ENCODE peak calls at places on chromosomes 4 and X, in ten cellular contexts. P, U, R, E, L, O, G, C, T and M are unnamed samples.

GRCh38 chr4:3712112-3712805 is 53.9 kb upstream of the ADRA2C start:
- DNase-seq in C (no peak), L (no peak), P (no peak), R (no peak), G (no peak), E (no peak), O (peak), U (no peak), T (no peak), M (no peak)

GRCh38 chrX:125507119-125507518 is 187.4 kb downstream of the TEX13C start:
- DNase-seq in O (no peak), U (peak), P (no peak), L (peak), R (no peak), E (no peak), C (no peak), T (no peak), G (no peak), M (no peak)

GRCh38 chrX:77785400-77785745 is 643 bp downstream of the ATRX start:
- DNase-seq in C (no peak), O (no peak), G (no peak), L (peak), U (peak), R (no peak), P (no peak), E (peak), T (peak), M (peak)

GRCh38 chrX:26262121-26262523 is 46.2 kb downstream of the MAGEB5 start:
- DNase-seq in O (no peak), T (no peak), G (no peak), L (peak), R (no peak), C (no peak), E (no peak), P (no peak), U (peak), M (peak)

GRCh38 chrX:37781808-37782207 is 1.9 kb downstream of the CYBB start:
- DNase-seq in T (no peak), P (no peak), E (no peak), L (no peak), C (no peak), G (no peak), O (no peak), U (no peak), R (no peak), M (no peak)

GRCh38 chrX:143768976-143769375 is 48.4 kb upstream of the SPANXN2 start:
- DNase-seq in R (no peak), E (no peak), U (peak), T (no peak), P (no peak), O (no peak), G (no peak), C (no peak), L (no peak), M (no peak)

GRCh38 chr4:5215321-5215720 is 164.0 kb downstream of the STK32B start:
- DNase-seq in O (no peak), U (no peak), P (no peak), T (no peak), G (no peak), C (no peak), E (no peak), R (no peak), L (no peak), M (no peak)

GRCh38 chr4:126938023-126938422 is 694.7 kb upstream of the INTU start:
- DNase-seq in T (no peak), E (no peak), L (no peak), P (no peak), U (no peak), O (no peak), G (no peak), R (no peak), C (no peak), M (peak)

GRCh38 chr4:6941796-6942195 is 32.2 kb downstream of the TBC1D14 start:
- DNase-seq in G (no peak), C (no peak), E (no peak), R (no peak), T (no peak), P (no peak), O (no peak), U (no peak), L (no peak), M (no peak)

GRCh38 chrX:119606508-119607389 is 525 bp upstream of the NKRF start:
- DNase-seq in E (no peak), L (peak), R (peak), O (no peak), U (peak), T (no peak), G (no peak), P (no peak), C (no peak), M (peak)

GRCh38 chrX:111519215-111519614 is 7.8 kb downstream of the SERTM2 start:
- DNase-seq in L (peak), R (no peak), C (no peak), E (peak), O (no peak), P (no peak), U (peak), G (no peak), T (no peak), M (peak)

GRCh38 chr4:105145913-105146285 is 777 bp upstream of the TET2 start:
- DNase-seq in O (peak), U (peak), C (peak), T (no peak), G (peak), R (no peak), L (no peak), E (peak), P (no peak), M (no peak)

GRCh38 chrX:53284684-53285447 is 3.5 kb upstream of the IQSEC2 start:
- DNase-seq in L (peak), R (no peak), O (peak), C (peak), U (peak), E (peak), G (peak), T (peak), P (peak), M (peak)

GRCh38 chr4:60683953-60684352 is 516.2 kb upstream of the ADGRL3 start:
- DNase-seq in L (peak), R (no peak), P (no peak), E (no peak), T (no peak), G (no peak), U (peak), O (no peak), C (no peak), M (peak)

GRCh38 chrX:46200423-46200822 is 344.8 kb downstream of the ZNF674 start:
- DNase-seq in U (no peak), C (no peak), T (no peak), P (no peak), E (no peak), L (no peak), R (no peak), O (no peak), G (no peak), M (no peak)

GRCh38 chr4:121784401-121784800 is 16.7 kb upstream of the EXOSC9 start:
- DNase-seq in E (no peak), R (no peak), T (no peak), U (no peak), C (no peak), O (no peak), L (no peak), P (no peak), G (no peak), M (no peak)

GRCh38 chr4:172963498-172964294 is 204.9 kb upstream of the GALNT7 start:
- DNase-seq in P (no peak), R (no peak), T (no peak), E (no peak), G (no peak), O (no peak), U (no peak), C (no peak), L (no peak), M (no peak)

GRCh38 chr4:92235741-92236140 is 68.0 kb upstream of the GRID2 start:
- DNase-seq in C (no peak), G (no peak), P (no peak), O (no peak), U (peak), R (no peak), L (peak), E (no peak), T (no peak), M (peak)

GRCh38 chr4:87657525-87657924 is 7.4 kb downstream of the DMP1 start:
- DNase-seq in G (no peak), C (no peak), P (no peak), U (peak), L (peak), T (no peak), R (no peak), E (no peak), O (no peak), M (peak)

GRCh38 chr4:123786159-123786915 is 389.7 kb downstream of the SPRY1 start:
- DNase-seq in U (peak), O (no peak), E (no peak), P (no peak), T (no peak), L (peak), R (no peak), G (no peak), C (no peak), M (no peak)

GRCh38 chrX:24024819-24025740 is 1.9 kb downstream of the KLHL15 start:
- DNase-seq in R (no peak), O (peak), C (peak), L (peak), E (peak), U (peak), G (peak), T (peak), P (peak), M (peak)

GRCh38 chr4:22869235-22869634 is 176.5 kb downstream of the GBA3 start:
- DNase-seq in O (no peak), G (no peak), L (no peak), T (no peak), E (no peak), R (no peak), P (no peak), U (no peak), C (no peak), M (no peak)

GRCh38 chr4:76061421-76061820 is 13.1 kb upstream of the ART3 start:
- DNase-seq in P (no peak), U (no peak), E (no peak), C (no peak), R (no peak), T (no peak), G (no peak), L (no peak), O (no peak), M (no peak)

GRCh38 chrX:52346462-52347165 is 22.2 kb upstream of the XAGE2 start:
- DNase-seq in C (no peak), U (no peak), R (peak), G (no peak), O (no peak), P (no peak), L (no peak), E (no peak), T (no peak), M (peak)

GRCh38 chr4:115851918-115852766 is 738.7 kb upstream of the NDST4 start:
- DNase-seq in U (peak), L (peak), C (peak), E (peak), P (peak), O (no peak), G (peak), R (peak), T (peak), M (peak)

GRCh38 chr4:98657531-98658286 is 702 bp downstream of the TSPAN5 start:
- DNase-seq in G (no peak), R (no peak), L (peak), C (peak), E (peak), P (peak), O (peak), U (peak), T (peak), M (peak)

GRCh38 chr4:7964890-7965662 is 25.4 kb upstream of the AFAP1 start:
- DNase-seq in L (peak), C (no peak), G (no peak), O (no peak), P (no peak), T (peak), E (no peak), U (no peak), R (no peak), M (peak)

GRCh38 chr4:182795446-182796238 is 121.5 kb downstream of the DCTD start:
- DNase-seq in G (no peak), P (no peak), U (no peak), O (no peak), E (peak), T (no peak), L (no peak), C (no peak), R (no peak), M (no peak)

GRCh38 chr4:150056569-150056968 is 21.7 kb upstream of the DCLK2 start:
- DNase-seq in E (no peak), T (no peak), R (no peak), U (no peak), P (no peak), G (no peak), C (no peak), O (no peak), L (peak), M (no peak)

GRCh38 chr4:150867148-150867547 is 147.9 kb downstream of the LRBA start:
- DNase-seq in T (no peak), U (peak), G (no peak), E (peak), R (no peak), C (peak), L (peak), O (no peak), P (no peak), M (peak)

GRCh38 chr4:168409089-168409801 is 71.0 kb downstream of the DDX60L start:
- DNase-seq in P (no peak), T (no peak), G (no peak), E (no peak), L (peak), O (no peak), R (no peak), U (peak), C (no peak), M (peak)

GRCh38 chr4:98794565-98795205 is 134.2 kb downstream of the EIF4E start:
- DNase-seq in E (peak), G (no peak), R (no peak), U (peak), L (peak), C (no peak), T (no peak), P (no peak), O (no peak), M (peak)

GRCh38 chr4:78951862-78952472 is 12.7 kb upstream of the PAQR3 start:
- DNase-seq in R (peak), L (peak), U (peak), T (no peak), C (no peak), O (no peak), G (no peak), P (no peak), E (peak), M (peak)

GRCh38 chr4:78569291-78569821 is 17.8 kb downstream of the ANXA3 start:
- DNase-seq in C (no peak), T (no peak), G (no peak), P (no peak), L (peak), R (no peak), E (no peak), O (no peak), U (peak), M (peak)

GRCh38 chrX:133254666-133255065 is 36.5 kb upstream of the TFDP3 start:
- DNase-seq in L (no peak), P (no peak), U (peak), E (no peak), R (no peak), C (no peak), G (no peak), O (no peak), T (no peak), M (peak)

GRCh38 chrX:133246921-133247320 is 28.8 kb upstream of the TFDP3 start:
- DNase-seq in E (no peak), O (no peak), T (no peak), U (no peak), C (no peak), R (no peak), P (no peak), L (no peak), G (no peak), M (no peak)

GRCh38 chrX:133248177-133248576 is 30.0 kb upstream of the TFDP3 start:
- DNase-seq in U (no peak), C (no peak), E (peak), O (no peak), T (no peak), L (no peak), R (no peak), G (no peak), P (no peak), M (no peak)

GRCh38 chrX:133250184-133251080 is 32.3 kb upstream of the TFDP3 start:
- DNase-seq in C (no peak), G (no peak), T (no peak), L (no peak), O (no peak), E (peak), U (no peak), P (no peak), R (no peak), M (peak)

GRCh38 chrX:133249659-133250058 is 31.5 kb upstream of the TFDP3 start:
- DNase-seq in C (no peak), G (no peak), R (no peak), U (no peak), E (no peak), L (peak), P (no peak), O (no peak), T (no peak), M (peak)
- H3K4me3 ChIP-seq in C (no peak), G (no peak), R (no peak), U (no peak), E (no peak), L (no peak), P (no peak), O (no peak), T (no peak), M (no peak)

GRCh38 chr4:72500214-72500613 is 68.8 kb downstream of the ADAMTS3 start:
- DNase-seq in E (no peak), R (no peak), G (no peak), P (no peak), T (no peak), L (no peak), U (no peak), C (no peak), O (no peak), M (no peak)

GRCh38 chr4:72494156-72494555 is 74.9 kb downstream of the ADAMTS3 start:
- DNase-seq in G (no peak), R (no peak), U (no peak), O (no peak), T (no peak), E (no peak), P (no peak), C (no peak), L (no peak), M (no peak)

GRCh38 chr4:72496119-72496518 is 72.9 kb downstream of the ADAMTS3 start:
- DNase-seq in O (no peak), E (no peak), R (no peak), P (no peak), T (no peak), U (peak), G (no peak), C (no peak), L (no peak), M (peak)
- TF ChIP-seq CTCF in O (no peak), E (peak), R (no peak), P (no peak), T (no peak), U (peak), G (no peak), C (no peak), L (peak), M (no peak)

GRCh38 chr4:89298788-89299152 is 8.8 kb downstream of the GPRIN3 start:
- DNase-seq in U (peak), T (no peak), O (no peak), C (no peak), R (no peak), E (peak), G (no peak), P (no peak), L (no peak), M (peak)
- H3K4me3 ChIP-seq in U (no peak), T (no peak), O (peak), C (no peak), R (no peak), E (no peak), G (peak), P (peak), L (no peak), M (no peak)

GRCh38 chrX:88613338-88613737 is 133.7 kb upstream of the CPXCR1 start:
- DNase-seq in E (peak), O (no peak), R (no peak), C (no peak), U (no peak), L (peak), P (no peak), T (no peak), G (no peak), M (peak)
- TF ChIP-seq CTCF in E (peak), O (peak), R (peak), C (peak), U (peak), L (peak), P (no peak), T (peak), G (peak), M (peak)

GRCh38 chr4:142405021-142405991 is 440.8 kb downstream of the INPP4B start:
- DNase-seq in T (peak), R (no peak), P (peak), U (peak), E (peak), L (peak), O (peak), G (peak), C (peak), M (peak)

GRCh38 chr4:142402925-142403324 is 443.2 kb downstream of the INPP4B start:
- DNase-seq in L (peak), U (no peak), E (no peak), T (peak), C (no peak), G (no peak), O (no peak), P (no peak), R (no peak), M (no peak)

GRCh38 chr4:142402156-142402555 is 443.9 kb downstream of the INPP4B start:
- DNase-seq in R (no peak), E (no peak), T (no peak), O (no peak), U (peak), L (no peak), P (no peak), G (no peak), C (no peak), M (no peak)

GRCh38 chr4:142406051-142406549 is 440.0 kb downstream of the INPP4B start:
- DNase-seq in T (no peak), U (peak), O (no peak), L (peak), C (peak), P (no peak), R (no peak), G (no peak), E (peak), M (peak)

DNA sequence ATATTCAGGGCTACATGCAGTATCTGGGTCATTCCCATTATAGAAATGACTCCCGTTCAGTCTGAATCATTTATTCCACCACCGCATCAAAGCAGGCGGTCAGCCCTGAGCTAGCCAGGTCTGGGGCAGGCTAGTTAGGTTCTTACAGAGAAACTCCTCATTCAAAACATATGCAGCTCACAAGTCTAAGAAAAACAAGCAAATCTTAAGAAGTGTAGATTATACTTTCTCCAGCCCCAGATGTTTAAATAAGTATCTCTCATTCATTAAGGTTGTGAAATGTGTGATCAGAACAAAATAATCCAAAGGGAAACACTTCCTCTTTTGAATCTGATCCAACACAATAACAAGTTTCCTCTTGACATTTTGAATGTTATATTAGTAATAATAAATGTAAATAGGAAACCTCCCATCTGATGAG is 441.9 kb downstream of the INPP4B start:
- DNase-seq in O (no peak), C (no peak), U (peak), G (no peak), P (no peak), E (no peak), T (peak), L (peak), R (no peak), M (peak)
- H3K4me3 ChIP-seq in O (peak), C (peak), U (peak), G (no peak), P (peak), E (no peak), T (peak), L (peak), R (peak), M (peak)

DNA sequence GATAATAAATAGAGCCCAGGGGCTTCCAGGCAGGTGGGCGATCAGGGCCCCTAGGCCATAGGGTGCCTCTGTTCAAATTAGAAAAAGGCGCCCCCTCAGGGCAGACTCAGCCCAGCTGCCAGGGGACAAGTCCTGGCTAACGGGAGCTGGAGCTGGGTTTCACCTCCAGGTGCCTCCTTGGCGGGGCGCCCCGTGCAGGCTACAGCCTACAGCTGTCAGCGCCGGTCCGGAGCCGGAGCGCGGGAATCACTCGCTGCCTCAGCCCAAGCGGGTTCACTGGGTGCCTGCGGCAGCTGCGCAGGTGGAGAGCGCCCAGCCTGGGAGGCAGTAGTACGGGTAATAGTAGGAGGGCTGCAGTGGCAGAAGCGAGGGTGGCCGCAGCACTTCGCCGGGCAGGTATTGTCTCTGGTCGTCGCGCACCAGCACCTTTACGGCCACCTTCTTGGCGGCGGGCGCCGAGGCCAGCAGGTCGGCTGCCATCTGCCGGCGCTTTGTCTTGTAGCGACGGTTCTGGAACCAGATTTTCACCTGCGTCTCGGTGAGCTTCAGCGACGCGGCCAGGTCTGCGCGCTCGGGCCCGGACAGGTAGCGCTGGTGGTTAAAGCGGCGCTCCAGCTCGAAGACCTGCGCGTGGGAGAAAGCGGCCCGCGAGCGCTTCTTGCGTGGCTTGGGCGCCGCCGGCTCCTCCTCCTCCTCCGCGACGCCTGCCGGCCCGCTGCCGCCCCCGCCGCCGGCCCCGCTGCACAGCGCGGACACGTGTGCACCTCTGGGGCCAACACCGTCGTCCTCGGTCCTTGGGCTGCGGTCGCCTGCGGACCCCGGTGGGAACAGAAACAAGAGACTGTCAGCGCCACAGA is 2.4 kb downstream of the NKX3-2 start:
- DNase-seq in P (peak), G (peak), L (no peak), E (no peak), R (no peak), C (no peak), T (peak), O (peak), U (no peak), M (no peak)
- TF ChIP-seq CTCF in P (peak), G (peak), L (peak), E (peak), R (no peak), C (peak), T (no peak), O (no peak), U (peak), M (peak)

GRCh38 chr4:117574085-117574484 is 460.2 kb upstream of the NDST3 start:
- DNase-seq in O (no peak), E (no peak), R (no peak), G (no peak), C (no peak), P (no peak), T (no peak), L (no peak), U (no peak), M (no peak)
- H3K4me3 ChIP-seq in O (no peak), E (no peak), R (no peak), G (no peak), C (no peak), P (no peak), T (no peak), L (no peak), U (no peak), M (no peak)